ENCODE peak calls at places on chromosomes 5 and 9, in six cellular contexts. E, P, T, R, C and H are unnamed samples.

GRCh38 chr5:85441138-85441537 is 1056.5 kb upstream of the EDIL3 start:
- DNase-seq in E (no peak), C (no peak), T (no peak), R (no peak), P (no peak), H (no peak)

GRCh38 chr5:101429241-101429640 is 526.2 kb upstream of the ST8SIA4 start:
- DNase-seq in E (no peak), C (no peak), R (no peak), T (no peak), P (no peak), H (no peak)

GRCh38 chr9:33167949-33168535 is 906 bp upstream of the B4GALT1 start:
- DNase-seq in C (no peak), R (no peak), T (no peak), E (no peak), P (no peak), H (no peak)

GRCh38 chr5:68646142-68646541 is 430.6 kb downstream of the PIK3R1 start:
- DNase-seq in R (no peak), P (no peak), T (no peak), E (no peak), C (no peak), H (no peak)

GRCh38 chr9:38339087-38339486 is 53.4 kb upstream of the ALDH1B1 start:
- DNase-seq in E (no peak), T (no peak), P (no peak), R (peak; percentile 31), C (no peak), H (no peak)

GRCh38 chr9:34493972-34494535 is 28.7 kb downstream of the ENHO start:
- DNase-seq in E (no peak), P (no peak), R (no peak), C (peak; percentile 58), T (peak; percentile 84), H (no peak)

GRCh38 chr5:74612059-74612458 is 28.5 kb downstream of the ENC1 start:
- DNase-seq in C (no peak), P (no peak), R (no peak), E (no peak), T (no peak), H (no peak)

GRCh38 chr9:4174781-4175180 is 125.1 kb downstream of the GLIS3 start:
- DNase-seq in P (no peak), T (no peak), C (no peak), E (no peak), R (no peak), H (no peak)

GRCh38 chr5:132428147-132428482 is 58.6 kb downstream of the SLC22A5 start:
- DNase-seq in R (no peak), T (no peak), P (no peak), E (no peak), C (no peak), H (no peak)

GRCh38 chr9:110758201-110758600 is 89.6 kb downstream of the MUSK start:
- DNase-seq in T (no peak), P (no peak), E (no peak), C (no peak), R (no peak), H (no peak)

GRCh38 chr9:124450241-124450924 is at the start of gene ADGRD2:
- DNase-seq in E (peak; percentile 95), P (no peak), T (peak; percentile 96), C (peak; percentile 91), R (no peak), H (no peak)

GRCh38 chr5:33781286-33781685 is 110.5 kb downstream of the ADAMTS12 start:
- DNase-seq in C (no peak), E (peak; percentile 3), T (no peak), P (no peak), R (no peak), H (no peak)

GRCh38 chr5:110968246-110969005 is 103.1 kb upstream of the TSLP start:
- DNase-seq in T (no peak), R (no peak), E (no peak), P (no peak), C (no peak), H (no peak)

GRCh38 chr5:90548069-90548593 is 10.5 kb upstream of the ADGRV1 start:
- DNase-seq in E (no peak), P (peak; percentile 42), T (no peak), C (peak; percentile 25), R (no peak), H (peak; percentile 66)

GRCh38 chr9:125992557-125992956 is 245.4 kb downstream of the PBX3 start:
- DNase-seq in C (no peak), T (no peak), E (peak; percentile 25), R (no peak), P (no peak), H (no peak)

GRCh38 chr5:137078171-137078665 is 420.9 kb downstream of the SPOCK1 start:
- DNase-seq in R (no peak), E (no peak), P (peak; percentile 18), C (no peak), T (no peak), H (no peak)

GRCh38 chr9:137881591-137882505 is 4.3 kb downstream of the CACNA1B start:
- DNase-seq in E (no peak), P (no peak), R (no peak), T (no peak), C (no peak), H (no peak)

GRCh38 chr9:94772654-94773303 is 46.3 kb downstream of the AOPEP start:
- DNase-seq in C (no peak), R (no peak), E (peak; percentile 42), T (no peak), P (no peak), H (no peak)

GRCh38 chr5:113067635-113068344 is 91.2 kb downstream of the DCP2 start:
- DNase-seq in T (no peak), R (no peak), E (no peak), C (no peak), P (no peak), H (no peak)

GRCh38 chr9:4490705-4491620 is 695 bp downstream of the SLC1A1 start:
- DNase-seq in P (no peak), C (no peak), E (peak; percentile 58), T (peak; percentile 63), R (no peak), H (no peak)

GRCh38 chr9:93081931-93082330 is 14.1 kb upstream of the CARD19 start:
- DNase-seq in E (no peak), T (no peak), P (no peak), C (no peak), R (no peak), H (no peak)

GRCh38 chr5:91109634-91110033 is 273.5 kb downstream of the ARRDC3 start:
- DNase-seq in E (no peak), R (no peak), P (no peak), T (no peak), C (no peak), H (no peak)

GRCh38 chr5:132023258-132024116 is 12.0 kb upstream of the ACSL6 start:
- DNase-seq in T (no peak), E (no peak), C (no peak), R (no peak), P (no peak), H (no peak)

GRCh38 chr9:71098801-71099200 is 22.6 kb downstream of the TRPM3 start:
- DNase-seq in E (no peak), C (no peak), R (no peak), T (no peak), P (no peak), H (no peak)

DNA sequence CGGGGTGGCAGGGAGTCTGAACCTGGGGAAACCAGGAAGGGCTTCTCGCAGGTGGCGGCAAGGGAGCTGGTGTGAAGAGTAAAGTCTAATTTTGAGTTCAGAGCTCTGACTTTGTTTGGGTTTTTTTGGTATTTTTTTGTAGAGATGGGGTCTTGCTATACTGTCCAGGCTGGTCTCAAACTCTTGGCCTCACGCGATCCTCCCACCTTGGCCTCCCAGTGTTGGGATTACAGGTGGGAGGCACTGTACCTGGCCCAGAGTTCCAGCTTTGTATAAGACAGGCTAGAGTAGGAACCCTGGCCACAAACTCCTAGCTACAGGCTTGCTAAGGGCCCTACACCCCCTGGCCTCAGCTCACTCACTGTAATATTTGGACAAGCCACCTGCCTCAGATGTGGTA is 105.1 kb upstream of the SARDH start:
- DNase-seq in P (no peak), R (no peak), C (no peak), T (no peak), E (no peak), H (no peak)
- TF ChIP-seq RAD21 in P (no peak), R (no peak), C (no peak), T (no peak), E (no peak), H (no peak)

DNA sequence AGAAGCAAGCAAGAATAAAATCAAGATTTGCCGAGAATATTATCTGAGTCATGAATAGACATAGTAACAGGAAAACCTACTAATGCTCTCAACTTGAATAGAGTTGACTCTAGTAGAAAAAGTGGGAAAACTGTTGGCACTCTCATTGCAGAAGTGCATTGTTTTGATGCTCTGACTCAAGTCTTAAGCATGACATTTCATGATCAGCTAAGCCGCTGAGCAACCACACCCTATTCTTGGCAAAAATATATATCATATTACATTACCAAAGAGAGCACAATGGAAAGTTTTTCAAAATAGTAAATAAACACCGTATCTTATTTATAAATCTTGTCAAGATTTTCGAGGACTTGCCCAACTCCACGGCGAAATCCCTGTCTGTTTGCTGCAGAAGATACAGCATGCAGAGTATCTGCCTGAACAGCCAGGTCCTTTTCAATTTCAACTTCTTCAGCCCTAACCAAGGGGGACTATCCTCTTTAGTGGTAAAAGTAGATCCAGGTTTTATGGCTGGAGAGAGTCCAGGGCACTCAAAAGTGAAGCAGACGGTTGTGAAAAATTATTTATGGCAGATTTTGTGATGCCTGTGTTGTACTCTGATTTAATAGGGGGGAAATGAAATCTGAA is 13.9 kb upstream of the ADAMTSL1 start:
- DNase-seq in C (no peak), P (no peak), E (no peak), R (no peak), T (no peak), H (no peak)
- TF ChIP-seq POLR2AphosphoS5 in C (no peak), P (no peak), E (no peak), R (no peak), T (no peak), H (no peak)

GRCh38 chr9:129639756-129640085 is 2.2 kb downstream of the ASB6 start:
- DNase-seq in P (no peak), T (no peak), C (no peak), E (no peak), R (no peak), H (no peak)

GRCh38 chr9:129641751-129642585 is at the start of gene ASB6:
- DNase-seq in R (peak; percentile 69), P (peak; percentile 92), T (peak; percentile 100), C (peak; percentile 99), E (peak; percentile 99), H (peak; percentile 92)

GRCh38 chr9:129640086-129640870 is 1.7 kb downstream of the ASB6 start:
- DNase-seq in T (no peak), E (peak; percentile 87), C (no peak), R (no peak), P (no peak), H (no peak)

GRCh38 chr9:129639034-129639630 is 2.8 kb downstream of the ASB6 start:
- DNase-seq in P (no peak), E (no peak), R (no peak), C (no peak), T (no peak), H (no peak)

GRCh38 chr9:129640871-129641750 is 840 bp downstream of the ASB6 start:
- DNase-seq in E (no peak), T (no peak), C (no peak), R (no peak), P (no peak), H (no peak)
- H2AFZ ChIP-seq in E (no peak overlapping the region), T (peak overlapping the region; percentile 55), C (peak overlapping the region; percentile 98), R (no peak overlapping the region), P (no peak overlapping the region), H (no peak overlapping the region)

DNA sequence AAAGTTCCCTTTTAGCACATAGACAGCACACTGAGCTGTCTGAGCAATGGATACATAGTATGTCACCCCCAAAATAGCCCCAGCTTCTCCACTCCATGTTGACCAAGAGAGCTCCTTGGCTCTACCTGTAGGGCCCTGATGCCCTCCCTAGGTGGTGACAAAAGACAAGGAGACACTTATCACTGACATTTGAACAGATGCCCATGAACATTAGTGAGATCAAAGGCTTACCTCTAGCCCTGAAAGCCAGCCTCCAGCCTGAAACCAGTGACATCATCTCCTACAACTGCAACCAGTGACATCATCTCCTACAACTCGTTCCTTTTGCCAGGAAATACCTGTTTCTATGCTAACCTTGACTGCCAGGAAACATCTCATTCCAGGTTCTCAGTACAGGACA is 122.7 kb downstream of the FSTL4 start:
- DNase-seq in E (no peak), C (no peak), P (peak; percentile 47), R (no peak), T (no peak), H (peak; percentile 13)
- TF ChIP-seq RAD21 in E (peak; percentile 27), C (no peak), P (peak; percentile 65), R (peak; percentile 68), T (peak; percentile 43), H (no peak)